ENCODE peak calls at places on chromosomes 7 and 10, in nine cellular contexts. F, I, M, A, E, H, X, J and C are unnamed samples.

GRCh38 chr7:150397376-150398107 is 18.4 kb downstream of the ZNF775 start:
- DNase-seq in J (no peak), M (no peak), A (no peak), X (peak), I (no peak), H (no peak), E (no peak), F (no peak), C (no peak)

GRCh38 chr10:48444861-48445841 is 138.7 kb downstream of the MAPK8 start:
- DNase-seq in H (peak), E (peak), M (no peak), X (no peak), A (no peak), J (no peak), I (no peak), F (no peak), C (peak)

GRCh38 chr10:21502371-21502765 is 23.1 kb downstream of the SKIDA1 start:
- DNase-seq in I (no peak), E (no peak), M (no peak), A (no peak), F (no peak), X (no peak), J (no peak), H (no peak), C (no peak)

GRCh38 chr10:51369903-51370302 is 295.6 kb downstream of the PRKG1 start:
- DNase-seq in E (peak), X (no peak), I (no peak), J (no peak), A (no peak), F (peak), H (peak), M (no peak), C (no peak)

GRCh38 chr10:59976909-59977308 is 70.6 kb upstream of the CCDC6 start:
- DNase-seq in X (no peak), M (no peak), I (no peak), E (peak), H (no peak), A (no peak), F (no peak), J (no peak), C (no peak)

GRCh38 chr10:58351616-58352578 is 17.1 kb downstream of the UBE2D1 start:
- DNase-seq in A (no peak), M (no peak), J (no peak), I (no peak), X (no peak), F (no peak), H (no peak), E (no peak), C (no peak)

GRCh38 chr10:5629789-5630436 is 36.5 kb downstream of the ASB13 start:
- DNase-seq in E (peak), F (peak), J (peak), H (peak), M (peak), I (peak), X (peak), A (peak), C (no peak)

GRCh38 chr7:45700556-45700955 is 126.4 kb downstream of the ADCY1 start:
- DNase-seq in H (no peak), M (peak), F (no peak), A (no peak), E (no peak), J (no peak), I (no peak), X (no peak), C (no peak)

GRCh38 chr7:106376026-106376799 is 91.4 kb upstream of the NAMPT start:
- DNase-seq in M (no peak), I (no peak), E (no peak), J (no peak), X (peak), A (no peak), H (no peak), F (no peak), C (no peak)

GRCh38 chr7:18558503-18558902 is 63.0 kb downstream of the HDAC9 start:
- DNase-seq in I (no peak), F (peak), E (no peak), M (no peak), X (no peak), J (no peak), H (peak), A (no peak), C (no peak)

GRCh38 chr10:132110713-132111112 is 45.0 kb downstream of the JAKMIP3 start:
- DNase-seq in E (no peak), A (no peak), X (peak), H (no peak), I (no peak), F (no peak), M (no peak), J (peak), C (no peak)

GRCh38 chr10:113179966-113180365 is 229.9 kb downstream of the TCF7L2 start:
- DNase-seq in X (no peak), A (no peak), M (no peak), E (no peak), J (no peak), F (no peak), H (no peak), I (no peak), C (no peak)

GRCh38 chr7:66054063-66054462 is 21.6 kb upstream of the ASL start:
- DNase-seq in E (peak), X (no peak), A (no peak), J (no peak), M (no peak), H (no peak), I (no peak), F (no peak), C (no peak)

GRCh38 chr10:127123626-127124025 is 72.8 kb downstream of the INSYN2A start:
- DNase-seq in F (peak), E (no peak), X (no peak), H (no peak), J (no peak), A (no peak), I (no peak), M (no peak), C (no peak)

GRCh38 chr10:29326299-29326698 is 37.4 kb downstream of the LYZL1 start:
- DNase-seq in X (no peak), A (no peak), E (no peak), I (no peak), J (no peak), H (no peak), F (no peak), M (no peak), C (no peak)

GRCh38 chr7:15174470-15174869 is 271.9 kb upstream of the DGKB start:
- DNase-seq in F (no peak), A (no peak), H (no peak), M (no peak), X (no peak), J (no peak), I (no peak), E (no peak), C (no peak)

GRCh38 chr10:48872234-48872633 is 67.4 kb downstream of the LRRC18 start:
- DNase-seq in X (no peak), E (no peak), H (no peak), J (no peak), I (no peak), M (no peak), A (no peak), F (no peak), C (no peak)

GRCh38 chr7:151611878-151612277 is 92.2 kb upstream of the RHEB start:
- DNase-seq in E (no peak), X (no peak), I (no peak), F (no peak), M (no peak), A (no peak), H (no peak), J (no peak), C (no peak)

GRCh38 chr7:151607464-151607867 is 87.8 kb upstream of the RHEB start:
- DNase-seq in H (peak), J (no peak), F (no peak), X (no peak), E (peak), A (no peak), M (no peak), I (no peak), C (no peak)

GRCh38 chr7:44609829-44610228 is 3.4 kb downstream of the OGDH start:
- DNase-seq in A (no peak), I (no peak), E (no peak), H (no peak), J (no peak), X (no peak), F (no peak), M (no peak), C (no peak)